ENCODE peak calls at places on chromosome 15, in six cellular contexts. U is stomach, S is H7, P is sigmoid colon, X is heart left ventricle, E is right atrium auricular region. W is an unnamed sample.
A peak's percentile ranks its signal among the peaks of the same experiment; 100 is the strongest.

GRCh38 chr15:28953573-28954195 is 67.9 kb downstream of the APBA2 start:
- DNase-seq in X (no peak), U (no peak), E (peak; percentile 18), S (no peak), P (peak; percentile 32), W (no peak)

GRCh38 chr15:52651868-52652267 is 27.3 kb downstream of the ATOSA start:
- DNase-seq in U (peak; percentile 42), P (peak; percentile 87), E (peak; percentile 74), X (peak; percentile 73), S (peak; percentile 56), W (peak; percentile 63)

GRCh38 chr15:73677146-73677607 is 7.0 kb upstream of the CD276 start:
- DNase-seq in X (peak; percentile 57), S (peak; percentile 67), E (no peak), P (peak; percentile 85), U (peak; percentile 77), W (peak; percentile 36)

GRCh38 chr15:81006124-81006523 is 5.4 kb downstream of the TLNRD1 start:
- DNase-seq in E (no peak), S (no peak), X (no peak), U (no peak), P (no peak), W (no peak)

GRCh38 chr15:99054025-99054387 is 46.4 kb upstream of the PGPEP1L start:
- DNase-seq in E (no peak), X (peak; percentile 34), P (no peak), U (no peak), S (no peak), W (no peak)

GRCh38 chr15:95556866-95557225 is 773.7 kb upstream of the NR2F2 start:
- DNase-seq in E (no peak), P (no peak), X (no peak), U (no peak), S (no peak), W (no peak)

GRCh38 chr15:101239724-101240136 is 12.1 kb downstream of the CHSY1 start:
- DNase-seq in X (no peak), E (no peak), P (no peak), S (no peak), U (no peak), W (no peak)

GRCh38 chr15:29071193-29071906 is 185.6 kb downstream of the APBA2 start:
- DNase-seq in E (no peak), X (no peak), P (peak; percentile 41), S (no peak), U (peak; percentile 20), W (no peak)

GRCh38 chr15:63463030-63463429 is 41.4 kb upstream of the USP3 start:
- DNase-seq in U (no peak), X (no peak), P (no peak), S (no peak), E (no peak), W (no peak)

GRCh38 chr15:71203573-71204444 is 88.5 kb downstream of the THSD4 start:
- DNase-seq in S (peak; percentile 74), X (no peak), E (no peak), P (no peak), U (no peak), W (no peak)

GRCh38 chr15:89502867-89503595 is 6.6 kb upstream of the RHCG start:
- DNase-seq in S (no peak), U (no peak), P (no peak), X (no peak), E (no peak), W (no peak)

GRCh38 chr15:99172171-99172570 is 67.3 kb downstream of the SYNM start:
- DNase-seq in U (no peak), X (no peak), P (no peak), S (no peak), E (no peak), W (no peak)

GRCh38 chr15:96324192-96324895 is 6.2 kb upstream of the NR2F2 start:
- DNase-seq in S (no peak), U (no peak), X (no peak), E (no peak), P (peak; percentile 82), W (peak; percentile 51)

GRCh38 chr15:87722941-87723691 is 533.4 kb downstream of the NTRK3 start:
- DNase-seq in S (peak; percentile 16), X (peak; percentile 54), U (no peak), P (no peak), E (no peak), W (no peak)

GRCh38 chr15:90213123-90213817 is 12.1 kb downstream of the SEMA4B start:
- DNase-seq in S (no peak), E (no peak), P (no peak), X (peak; percentile 26), U (peak; percentile 90), W (no peak)

GRCh38 chr15:33964665-33965040 is 3.6 kb upstream of the CHRM5 start:
- DNase-seq in P (no peak), E (no peak), S (no peak), U (no peak), X (no peak), W (no peak)

GRCh38 chr15:80480909-80481308 is 76.7 kb downstream of the ARNT2 start:
- DNase-seq in P (peak; percentile 88), X (peak; percentile 66), S (no peak), U (no peak), E (peak; percentile 81), W (peak; percentile 86)

GRCh38 chr15:49675051-49675450 is 54.2 kb downstream of the DTWD1 start:
- DNase-seq in S (no peak), E (no peak), X (no peak), U (no peak), P (no peak), W (no peak)

GRCh38 chr15:42608110-42608531 is 32.7 kb downstream of the STARD9 start:
- DNase-seq in U (no peak), P (no peak), E (no peak), S (no peak), X (no peak), W (no peak)

GRCh38 chr15:51687565-51687964 is 6.3 kb downstream of the SCG3 start:
- DNase-seq in S (no peak), E (no peak), P (no peak), U (no peak), X (no peak), W (no peak)

DNA sequence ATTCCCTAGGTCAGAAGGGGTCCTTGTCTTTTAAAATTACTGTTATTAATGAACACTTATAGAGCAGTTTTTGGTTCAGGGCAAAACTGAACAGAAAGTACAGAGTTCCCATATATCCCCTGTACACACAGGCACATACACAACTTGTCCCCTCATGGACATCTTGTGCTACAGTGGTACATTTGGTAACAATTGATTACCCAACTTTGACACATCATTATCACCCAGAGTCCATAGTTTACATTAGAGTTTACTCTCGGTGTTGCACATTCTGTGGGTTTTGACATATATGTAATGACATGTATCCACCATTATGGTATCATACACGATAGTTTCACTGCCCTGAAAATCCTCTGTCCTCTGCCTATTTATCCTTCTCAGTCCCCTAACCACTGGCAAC is 984 bp upstream of the EDC3 start:
- DNase-seq in U (no peak), X (no peak), E (no peak), P (no peak), S (no peak), W (no peak)
- H3K4me3 ChIP-seq in U (peak overlapping the region; percentile 64), X (no peak overlapping the region), E (peak overlapping the region; percentile 62), P (peak overlapping the region; percentile 80), S (no peak overlapping the region), W (peak overlapping the region; percentile 90)

DNA sequence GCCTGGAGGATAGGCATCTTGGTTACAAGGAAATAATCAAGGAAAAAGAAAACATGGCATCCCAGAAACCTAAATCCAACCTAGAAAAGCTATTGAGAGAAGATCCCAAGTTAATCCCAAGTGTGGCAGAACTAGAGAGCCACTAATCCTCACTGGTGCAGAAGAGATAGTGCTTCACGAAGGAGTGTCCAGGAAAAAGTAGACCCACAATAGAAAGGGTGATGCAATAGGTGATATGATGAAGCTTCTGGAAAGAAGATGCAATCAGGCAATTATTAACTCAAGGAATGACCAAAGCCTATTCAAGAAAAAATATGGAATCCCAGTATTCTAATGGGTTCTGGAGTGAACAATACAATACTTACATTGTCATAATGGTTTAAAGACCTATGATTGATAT is 95.2 kb downstream of the AQP9 start:
- DNase-seq in U (no peak), X (no peak), S (no peak), E (no peak), P (no peak), W (no peak)
- H3K27me3 ChIP-seq in U (peaks cover 11% of the 10 kb centered on the region), X (no peaks in the 10 kb centered on the region), S (peaks cover 2% of the 10 kb centered on the region), E (no peaks in the 10 kb centered on the region), P (no peaks in the 10 kb centered on the region), W (no peaks in the 10 kb centered on the region)

DNA sequence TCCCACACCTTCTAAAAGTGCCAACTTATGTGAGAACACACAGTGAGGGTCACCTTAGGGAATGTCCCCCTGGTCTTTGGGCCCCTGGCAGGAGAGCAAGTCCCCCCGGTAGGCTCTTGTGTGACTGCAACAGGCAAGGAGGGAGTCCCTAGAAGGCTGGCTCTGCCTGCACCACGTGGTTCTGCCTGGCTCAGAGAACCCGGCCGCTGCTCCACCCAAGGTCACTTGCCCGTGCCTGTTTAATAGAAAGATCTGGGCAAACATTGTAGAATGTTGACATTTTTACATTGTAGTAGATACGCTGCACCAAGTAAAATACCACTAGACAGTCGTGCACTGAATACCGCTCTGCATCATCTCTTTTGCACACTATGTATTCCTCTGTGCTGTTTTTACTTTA is 21.9 kb downstream of the GABRA5 start:
- DNase-seq in P (no peak), S (no peak), X (no peak), E (no peak), U (peak; percentile 61), W (no peak)
- H3K4me3 ChIP-seq in P (no peak overlapping the region), S (no peak overlapping the region), X (no peak overlapping the region), E (no peak overlapping the region), U (no peak overlapping the region), W (no peak overlapping the region)

DNA sequence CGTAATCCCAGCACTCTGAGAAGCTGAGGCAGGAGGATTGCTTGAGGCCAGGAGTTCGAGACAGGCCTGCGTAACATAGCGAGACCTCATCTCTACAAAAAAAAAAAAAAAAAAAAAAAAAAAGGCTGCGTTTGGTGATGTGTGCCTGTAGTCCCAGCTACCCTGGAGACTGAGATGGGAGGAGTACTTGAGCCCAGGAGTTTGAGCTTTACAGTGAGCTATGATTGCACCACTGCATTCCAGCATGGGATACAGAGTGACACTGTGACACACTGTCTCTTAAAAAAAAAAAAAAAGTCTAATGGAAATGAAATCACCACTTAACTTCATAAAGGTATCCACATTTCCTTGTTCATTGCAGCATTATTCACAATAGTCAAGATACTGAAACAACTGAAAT is 65.5 kb downstream of the THBS1 start:
- DNase-seq in U (no peak), E (no peak), S (no peak), X (no peak), P (no peak), W (no peak)
- H3K27me3 ChIP-seq in U (no peaks in the 10 kb centered on the region), E (no peaks in the 10 kb centered on the region), S (no peaks in the 10 kb centered on the region), X (no peaks in the 10 kb centered on the region), P (no peaks in the 10 kb centered on the region), W (no peaks in the 10 kb centered on the region)